ENCODE peak calls at places on chromosomes 13 and 19, in nine cellular contexts. One of them, this sample, is unnamed.

GRCh38 chr13:28716511-28716910 is 2.3 kb downstream of the SLC46A3 start:
- DNase-seq in WTC11: no peak
- DNase-seq in tibial artery: no peak
- DNase-seq in ovary: peak; percentile 22
- DNase-seq in AG09319: no peak
- DNase-seq in MM.1S: no peak
- DNase-seq in heart left ventricle: peak; percentile 65
- DNase-seq in neural crest cell: no peak
- DNase-seq in retinal pigment epithelial cell: no peak
- DNase-seq in this sample: no peak

GRCh38 chr13:43129021-43129420 is 105.6 kb downstream of the DNAJC15 start:
- DNase-seq in WTC11: no peak
- DNase-seq in tibial artery: no peak
- DNase-seq in ovary: no peak
- DNase-seq in AG09319: no peak
- DNase-seq in MM.1S: no peak
- DNase-seq in heart left ventricle: no peak
- DNase-seq in neural crest cell: no peak
- DNase-seq in retinal pigment epithelial cell: no peak
- DNase-seq in this sample: peak; percentile 13

GRCh38 chr19:43595605-43595998 is 332 bp downstream of the IRGQ start:
- DNase-seq in WTC11: no peak
- DNase-seq in tibial artery: no peak
- DNase-seq in ovary: peak; percentile 44
- DNase-seq in AG09319: no peak
- DNase-seq in MM.1S: peak; percentile 11
- DNase-seq in heart left ventricle: no peak
- DNase-seq in neural crest cell: no peak
- DNase-seq in retinal pigment epithelial cell: no peak
- DNase-seq in this sample: no peak

GRCh38 chr13:20404488-20405222 is 121.0 kb downstream of the CRYL1 start:
- DNase-seq in WTC11: no peak
- DNase-seq in tibial artery: no peak
- DNase-seq in ovary: no peak
- DNase-seq in AG09319: no peak
- DNase-seq in MM.1S: no peak
- DNase-seq in heart left ventricle: no peak
- DNase-seq in neural crest cell: no peak
- DNase-seq in retinal pigment epithelial cell: no peak
- DNase-seq in this sample: no peak

GRCh38 chr19:51784922-51785690 is 9.9 kb upstream of the FPR3 start:
- DNase-seq in WTC11: no peak
- DNase-seq in tibial artery: peak; percentile 84
- DNase-seq in ovary: no peak
- DNase-seq in AG09319: peak; percentile 23
- DNase-seq in MM.1S: no peak
- DNase-seq in heart left ventricle: peak; percentile 62
- DNase-seq in neural crest cell: no peak
- DNase-seq in retinal pigment epithelial cell: no peak
- DNase-seq in this sample: peak; percentile 37

GRCh38 chr13:46893820-46894533 is 2.9 kb downstream of the HTR2A start:
- DNase-seq in WTC11: peak; percentile 81
- DNase-seq in tibial artery: peak; percentile 58
- DNase-seq in ovary: peak; percentile 76
- DNase-seq in AG09319: no peak
- DNase-seq in MM.1S: peak; percentile 26
- DNase-seq in heart left ventricle: peak; percentile 47
- DNase-seq in neural crest cell: peak; percentile 69
- DNase-seq in retinal pigment epithelial cell: no peak
- DNase-seq in this sample: peak; percentile 63

GRCh38 chr13:80529734-80530133 is 188.8 kb upstream of the SPRY2 start:
- DNase-seq in WTC11: no peak
- DNase-seq in tibial artery: no peak
- DNase-seq in ovary: no peak
- DNase-seq in AG09319: no peak
- DNase-seq in MM.1S: no peak
- DNase-seq in heart left ventricle: no peak
- DNase-seq in neural crest cell: no peak
- DNase-seq in retinal pigment epithelial cell: no peak
- DNase-seq in this sample: no peak

GRCh38 chr19:49512970-49513745 is 697 bp downstream of the FCGRT start:
- DNase-seq in WTC11: peak; percentile 65
- DNase-seq in tibial artery: no peak
- DNase-seq in ovary: peak; percentile 79
- DNase-seq in AG09319: no peak
- DNase-seq in MM.1S: no peak
- DNase-seq in heart left ventricle: peak; percentile 62
- DNase-seq in neural crest cell: no peak
- DNase-seq in retinal pigment epithelial cell: no peak
- DNase-seq in this sample: no peak

GRCh38 chr13:32881074-32881791 is 135.0 kb upstream of the KL start:
- DNase-seq in WTC11: no peak
- DNase-seq in tibial artery: no peak
- DNase-seq in ovary: no peak
- DNase-seq in AG09319: no peak
- DNase-seq in MM.1S: no peak
- DNase-seq in heart left ventricle: no peak
- DNase-seq in neural crest cell: no peak
- DNase-seq in retinal pigment epithelial cell: no peak
- DNase-seq in this sample: no peak

GRCh38 chr19:46068345-46069258 is 27.8 kb upstream of the IGFL4 start:
- DNase-seq in WTC11: no peak
- DNase-seq in tibial artery: no peak
- DNase-seq in ovary: no peak
- DNase-seq in AG09319: peak; percentile 56
- DNase-seq in MM.1S: no peak
- DNase-seq in heart left ventricle: no peak
- DNase-seq in neural crest cell: no peak
- DNase-seq in retinal pigment epithelial cell: peak; percentile 39
- DNase-seq in this sample: no peak

GRCh38 chr13:89923731-89924130 is 1423.8 kb upstream of the MIR17HG start:
- DNase-seq in WTC11: no peak
- DNase-seq in tibial artery: no peak
- DNase-seq in ovary: no peak
- DNase-seq in AG09319: no peak
- DNase-seq in MM.1S: no peak
- DNase-seq in heart left ventricle: no peak
- DNase-seq in neural crest cell: no peak
- DNase-seq in retinal pigment epithelial cell: peak; percentile 17
- DNase-seq in this sample: no peak

GRCh38 chr19:18290250-18291018 is 9.0 kb upstream of the JUND start:
- DNase-seq in WTC11: no peak
- DNase-seq in tibial artery: no peak
- DNase-seq in ovary: peak; percentile 73
- DNase-seq in AG09319: no peak
- DNase-seq in MM.1S: no peak
- DNase-seq in heart left ventricle: no peak
- DNase-seq in neural crest cell: no peak
- DNase-seq in retinal pigment epithelial cell: no peak
- DNase-seq in this sample: peak; percentile 77

GRCh38 chr13:24032252-24032651 is 128.3 kb upstream of the SPATA13 start:
- DNase-seq in WTC11: no peak
- DNase-seq in tibial artery: no peak
- DNase-seq in ovary: no peak
- DNase-seq in AG09319: peak; percentile 83
- DNase-seq in MM.1S: no peak
- DNase-seq in heart left ventricle: no peak
- DNase-seq in neural crest cell: no peak
- DNase-seq in retinal pigment epithelial cell: peak; percentile 74
- DNase-seq in this sample: no peak

GRCh38 chr13:57634829-57635165 is 3.3 kb downstream of the PCDH17 start:
- DNase-seq in WTC11: peak; percentile 30
- DNase-seq in tibial artery: peak; percentile 35
- DNase-seq in ovary: peak; percentile 9
- DNase-seq in AG09319: no peak
- DNase-seq in MM.1S: no peak
- DNase-seq in heart left ventricle: peak; percentile 20
- DNase-seq in neural crest cell: no peak
- DNase-seq in retinal pigment epithelial cell: no peak
- DNase-seq in this sample: no peak

GRCh38 chr19:57978586-57979289 is 4.4 kb upstream of the C19orf18 start:
- DNase-seq in WTC11: no peak
- DNase-seq in tibial artery: no peak
- DNase-seq in ovary: no peak
- DNase-seq in AG09319: no peak
- DNase-seq in MM.1S: no peak
- DNase-seq in heart left ventricle: no peak
- DNase-seq in neural crest cell: no peak
- DNase-seq in retinal pigment epithelial cell: no peak
- DNase-seq in this sample: no peak

GRCh38 chr19:49497047-49497789 is 984 bp downstream of the RPS11 start:
- DNase-seq in WTC11: peak; percentile 52
- DNase-seq in tibial artery: peak; percentile 73
- DNase-seq in ovary: no peak
- DNase-seq in AG09319: no peak
- DNase-seq in MM.1S: peak; percentile 62
- DNase-seq in heart left ventricle: peak; percentile 63
- DNase-seq in neural crest cell: no peak
- DNase-seq in retinal pigment epithelial cell: no peak
- DNase-seq in this sample: peak; percentile 87

DNA sequence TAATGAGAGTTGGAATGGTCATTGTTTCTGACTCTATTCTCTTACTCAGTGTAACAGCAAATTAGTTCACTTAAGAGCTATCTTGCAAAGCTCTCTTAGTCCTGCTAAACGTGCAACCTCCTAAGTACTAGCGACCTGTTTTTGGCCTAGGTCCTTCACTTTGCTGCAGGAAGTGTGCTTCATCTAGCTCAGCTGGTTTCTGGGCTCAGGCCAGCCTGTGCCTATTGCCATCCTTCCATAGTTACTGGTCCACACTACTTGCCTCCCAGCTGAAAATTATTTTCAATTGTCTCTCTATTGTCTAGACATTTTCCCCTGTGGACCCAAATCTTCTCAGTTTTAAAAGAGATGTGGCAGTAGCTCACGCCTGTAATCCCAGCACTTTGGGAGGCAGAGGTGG is 561.3 kb downstream of the FGF9 start:
- DNase-seq in WTC11: no peak
- DNase-seq in tibial artery: no peak
- DNase-seq in ovary: no peak
- DNase-seq in AG09319: no peak
- DNase-seq in MM.1S: no peak
- DNase-seq in heart left ventricle: no peak
- DNase-seq in neural crest cell: no peak
- DNase-seq in retinal pigment epithelial cell: no peak
- DNase-seq in this sample: peak; percentile 15
- TF ChIP-seq CTCF in WTC11: no peak
- TF ChIP-seq CTCF in tibial artery: no peak
- TF ChIP-seq CTCF in ovary: no peak
- TF ChIP-seq CTCF in AG09319: no peak
- TF ChIP-seq CTCF in MM.1S: no peak
- TF ChIP-seq CTCF in heart left ventricle: no peak
- TF ChIP-seq CTCF in neural crest cell: no peak
- TF ChIP-seq CTCF in retinal pigment epithelial cell: no peak
- TF ChIP-seq CTCF in this sample: no peak

GRCh38 chr19:12793290-12794195 is 2.3 kb downstream of the JUNB start:
- DNase-seq in WTC11: peak; percentile 91
- DNase-seq in tibial artery: peak; percentile 89
- DNase-seq in ovary: peak; percentile 96
- DNase-seq in AG09319: peak; percentile 86
- DNase-seq in MM.1S: peak; percentile 93
- DNase-seq in heart left ventricle: peak; percentile 94
- DNase-seq in neural crest cell: peak; percentile 81
- DNase-seq in retinal pigment epithelial cell: peak; percentile 75
- DNase-seq in this sample: peak; percentile 96
- TF ChIP-seq CTCF in WTC11: no peak
- TF ChIP-seq CTCF in tibial artery: peak; percentile 4
- TF ChIP-seq CTCF in ovary: peak; percentile 27
- TF ChIP-seq CTCF in AG09319: no peak
- TF ChIP-seq CTCF in MM.1S: no peak
- TF ChIP-seq CTCF in heart left ventricle: peak; percentile 23
- TF ChIP-seq CTCF in neural crest cell: no peak
- TF ChIP-seq CTCF in retinal pigment epithelial cell: no peak
- TF ChIP-seq CTCF in this sample: no peak

DNA sequence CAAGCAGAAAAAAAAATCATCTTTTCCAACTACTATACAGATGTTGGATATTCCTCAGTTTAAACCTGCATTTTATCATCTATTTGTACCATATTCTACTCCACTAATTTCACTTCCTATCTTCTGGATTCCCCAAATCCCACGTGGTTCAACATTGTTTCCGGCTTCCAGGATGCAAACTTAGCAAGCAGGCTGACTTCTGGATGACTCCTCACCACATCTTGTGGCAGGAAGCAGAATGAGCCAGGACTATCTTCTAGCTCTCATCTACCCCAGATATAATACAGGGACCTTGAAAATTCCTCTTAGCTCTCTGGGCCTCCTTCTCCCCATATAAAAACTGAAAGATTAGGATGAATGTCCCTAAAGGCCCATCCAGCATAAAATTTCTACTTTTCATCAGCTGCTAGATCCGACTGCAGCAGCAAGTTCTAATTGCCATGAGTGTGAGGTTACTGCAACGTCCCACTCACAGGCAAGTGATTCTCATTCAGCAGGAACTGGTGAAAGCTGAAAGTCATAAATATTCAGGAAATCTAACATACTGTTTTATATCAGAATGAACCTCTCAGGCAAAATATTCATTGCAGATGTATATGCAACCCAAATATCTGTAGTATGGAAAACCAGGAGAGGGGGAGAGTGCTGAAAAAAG is 93.4 kb downstream of the KCTD12 start:
- DNase-seq in WTC11: no peak
- DNase-seq in tibial artery: peak; percentile 48
- DNase-seq in ovary: no peak
- DNase-seq in AG09319: no peak
- DNase-seq in MM.1S: no peak
- DNase-seq in heart left ventricle: peak; percentile 64
- DNase-seq in neural crest cell: no peak
- DNase-seq in retinal pigment epithelial cell: no peak
- DNase-seq in this sample: no peak
- TF ChIP-seq CTCF in WTC11: no peak
- TF ChIP-seq CTCF in tibial artery: no peak
- TF ChIP-seq CTCF in ovary: no peak
- TF ChIP-seq CTCF in AG09319: no peak
- TF ChIP-seq CTCF in MM.1S: no peak
- TF ChIP-seq CTCF in heart left ventricle: no peak
- TF ChIP-seq CTCF in neural crest cell: no peak
- TF ChIP-seq CTCF in retinal pigment epithelial cell: no peak
- TF ChIP-seq CTCF in this sample: no peak

DNA sequence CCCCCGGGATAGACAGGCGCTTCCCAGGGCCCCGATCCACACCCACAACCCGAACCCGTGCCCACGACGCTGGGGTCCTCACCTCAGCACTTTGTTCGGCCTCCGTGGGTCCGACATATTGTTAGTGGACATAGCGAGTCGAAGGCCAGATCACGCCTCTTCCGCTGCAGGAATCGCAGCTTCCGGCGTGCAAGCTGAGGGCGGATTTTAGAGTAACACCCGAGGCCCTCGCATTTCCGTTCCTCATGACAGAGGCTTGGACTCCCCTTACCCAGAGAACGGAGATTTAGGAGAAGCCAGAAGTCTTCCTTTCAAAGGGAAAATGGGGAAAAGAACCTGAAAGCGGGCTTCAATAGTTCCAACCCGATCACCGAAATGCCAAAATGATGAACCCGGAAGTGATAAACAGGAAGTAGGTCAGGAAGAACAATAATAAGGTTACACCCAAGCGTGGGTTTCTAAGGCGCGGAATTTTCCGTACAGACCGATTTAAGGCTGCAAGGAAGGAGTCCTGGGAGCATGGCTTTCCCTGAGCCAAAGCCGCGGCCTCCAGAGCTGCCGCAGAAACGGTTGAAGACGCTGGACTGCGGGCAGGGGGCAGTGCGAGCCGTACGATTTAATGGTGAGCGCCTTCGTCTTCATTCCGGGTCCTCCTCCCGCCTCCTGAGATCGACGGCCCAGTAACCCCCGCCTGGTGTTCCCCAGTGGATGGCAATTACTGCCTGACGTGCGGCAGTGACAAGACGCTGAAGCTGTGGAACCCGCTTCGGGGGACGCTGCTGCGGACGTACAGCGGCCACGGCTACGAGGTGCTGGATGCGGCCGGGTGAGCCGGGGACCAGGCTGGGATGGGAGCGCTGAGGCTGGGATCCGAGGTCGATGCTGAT is 2.9 kb downstream of the WDR83 start:
- DNase-seq in WTC11: peak; percentile 59
- DNase-seq in tibial artery: peak; percentile 77
- DNase-seq in ovary: peak; percentile 83
- DNase-seq in AG09319: peak; percentile 65
- DNase-seq in MM.1S: peak; percentile 84
- DNase-seq in heart left ventricle: peak; percentile 83
- DNase-seq in neural crest cell: peak; percentile 67
- DNase-seq in retinal pigment epithelial cell: peak; percentile 48
- DNase-seq in this sample: peak; percentile 90
- TF ChIP-seq CTCF in WTC11: no peak
- TF ChIP-seq CTCF in tibial artery: no peak
- TF ChIP-seq CTCF in ovary: no peak
- TF ChIP-seq CTCF in AG09319: no peak
- TF ChIP-seq CTCF in MM.1S: no peak
- TF ChIP-seq CTCF in heart left ventricle: no peak
- TF ChIP-seq CTCF in neural crest cell: no peak
- TF ChIP-seq CTCF in retinal pigment epithelial cell: no peak
- TF ChIP-seq CTCF in this sample: no peak

This sample was measured in GM12865.